ENCODE peak calls at places on chromosomes 11 and 22, in nine cellular contexts. P is astrocyte of the cerebellum; G is neural progenitor cell; E is adrenal gland; N is CD4-positive, alpha-beta T cell; Y is thyroid gland; V is astrocyte of the spinal cord; L is brain microvascular endothelial cell; K is progenitor cell of endocrine pancreas. F is an unnamed sample.

GRCh38 chr11:111429066-111429506 is 50.0 kb upstream of the POU2AF1 start:
- DNase-seq in P (no peak), G (peak), E (peak), N (peak), Y (peak), V (peak), L (peak), K (no peak), F (no peak)

GRCh38 chr11:14703731-14704130 is 60.1 kb downstream of the PDE3B start:
- DNase-seq in P (no peak), G (no peak), E (no peak), N (no peak), Y (no peak), V (no peak), L (no peak), K (no peak), F (no peak)

GRCh38 chr11:125262825-125263218 is 98.3 kb downstream of the PKNOX2 start:
- DNase-seq in P (no peak), G (peak), E (no peak), N (no peak), Y (peak), V (no peak), L (peak), K (no peak), F (no peak)

GRCh38 chr22:39994566-39995345 is at the start of gene FAM83F:
- DNase-seq in P (no peak), G (peak), E (peak), N (peak), Y (peak), V (no peak), L (no peak), K (peak), F (peak)

GRCh38 chr22:24518228-24518627 is 23.1 kb downstream of the UPB1 start:
- DNase-seq in P (no peak), G (no peak), E (no peak), N (no peak), Y (no peak), V (no peak), L (no peak), K (no peak), F (no peak)

GRCh38 chr22:22565991-22566390 is 6.9 kb upstream of the PRAME start:
- DNase-seq in P (no peak), G (no peak), E (no peak), N (no peak), Y (no peak), V (no peak), L (peak), K (no peak), F (no peak)

GRCh38 chr22:49548356-49549202 is 279.1 kb downstream of the BRD1 start:
- DNase-seq in P (no peak), G (peak), E (peak), N (no peak), Y (peak), V (no peak), L (no peak), K (no peak), F (no peak)

GRCh38 chr11:9662273-9662672 is 1.6 kb upstream of the SWAP70 start:
- DNase-seq in P (no peak), G (no peak), E (peak), N (no peak), Y (no peak), V (no peak), L (no peak), K (no peak), F (no peak)

DNA sequence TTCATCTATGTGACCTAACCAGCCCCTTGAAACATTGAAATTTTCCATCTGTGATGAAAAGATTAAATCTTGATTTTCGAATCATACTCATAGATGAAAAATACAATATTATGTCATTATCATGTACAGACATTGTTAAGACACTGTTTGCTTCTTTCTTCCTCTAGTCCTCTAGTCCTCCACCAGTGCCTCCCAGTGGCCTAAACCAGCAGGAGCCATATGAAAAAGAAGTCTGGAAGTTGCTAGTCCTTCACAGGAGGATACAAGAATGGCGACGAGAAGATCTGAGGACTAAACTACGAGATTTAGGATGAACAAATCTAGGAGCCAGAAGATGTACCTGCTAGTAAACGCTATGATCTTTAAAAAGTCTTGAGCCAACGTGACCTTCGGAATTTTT is 134.1 kb downstream of the SLC17A6 start:
- DNase-seq in P (no peak), G (peak), E (no peak), N (no peak), Y (no peak), V (no peak), L (no peak), K (no peak), F (no peak)
- TF ChIP-seq CTCF in P (no peak), G (peak), E (no peak), N (no peak), Y (no peak), V (peak), L (peak), K (no peak), F (no peak)

DNA sequence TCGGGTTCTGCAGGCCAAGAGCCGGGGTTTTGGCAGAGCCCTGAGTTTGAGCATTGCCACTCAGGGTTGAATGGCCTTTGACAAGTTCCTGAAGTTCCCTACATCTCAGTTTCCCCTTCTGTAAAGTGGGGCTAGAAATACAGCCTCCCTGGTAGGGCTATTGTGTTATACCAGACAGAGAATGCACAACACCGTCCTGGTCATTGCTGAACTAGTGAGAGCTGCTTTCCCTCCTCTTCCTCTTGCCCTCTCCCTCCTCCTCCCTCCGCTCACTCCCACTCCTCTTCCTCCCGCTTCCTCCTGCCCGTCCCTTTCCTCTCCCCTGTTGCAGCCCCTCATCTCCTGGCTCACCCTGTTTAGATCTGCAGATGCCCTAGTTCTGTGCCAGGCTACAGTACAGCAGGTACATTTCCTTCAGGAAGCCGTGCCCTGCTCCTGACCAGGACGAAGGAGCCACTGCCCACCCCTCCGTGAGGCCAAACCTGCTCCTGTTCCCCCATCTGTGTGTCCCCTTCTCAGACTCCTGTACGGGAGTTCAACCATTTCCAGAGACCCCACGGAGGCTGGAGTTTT is 91.5 kb upstream of the SHANK2 start:
- DNase-seq in P (no peak), G (no peak), E (no peak), N (no peak), Y (no peak), V (no peak), L (no peak), K (no peak), F (no peak)
- TF ChIP-seq CTCF in P (no peak), G (no peak), E (peak), N (no peak), Y (no peak), V (no peak), L (no peak), K (no peak), F (no peak)

GRCh38 chr22:42632096-42632495 is 8.3 kb downstream of the ATP5MGL start:
- DNase-seq in P (no peak), G (peak), E (no peak), N (no peak), Y (no peak), V (no peak), L (no peak), K (no peak), F (no peak)
- TF ChIP-seq CTCF in P (peak), G (peak), E (peak), N (no peak), Y (no peak), V (peak), L (peak), K (peak), F (no peak)

GRCh38 chr11:1486054-1486825 is at the start of gene MOB2:
- DNase-seq in P (no peak), G (no peak), E (peak), N (no peak), Y (peak), V (no peak), L (no peak), K (no peak), F (no peak)
- TF ChIP-seq CTCF in P (no peak), G (no peak), E (no peak), N (no peak), Y (no peak), V (no peak), L (no peak), K (no peak), F (no peak)

F was measured in activated B cell treated with CpG ODN at 0.5 μM for 24 hours.